ENCODE peak calls at places on chromosomes 6 and 20, in nine cellular contexts. T, G, O, C, B, Q, R, D and I are unnamed samples.

GRCh38 chr6:84882768-84883766 is 118.7 kb upstream of the TBX18 start:
- DNase-seq in C (peak; percentile 58), T (no peak), O (no peak), B (no peak), R (peak; percentile 84), Q (peak; percentile 32), D (no peak), G (no peak), I (no peak)

GRCh38 chr6:159389695-159390094 is 220.5 kb downstream of the FNDC1 start:
- DNase-seq in R (no peak), G (no peak), T (no peak), Q (no peak), O (no peak), B (no peak), C (no peak), D (no peak), I (no peak)

GRCh38 chr6:3575166-3575565 is 118.3 kb upstream of the SLC22A23 start:
- DNase-seq in O (no peak), Q (no peak), G (no peak), T (no peak), B (no peak), D (no peak), C (no peak), R (no peak), I (no peak)

GRCh38 chr6:107711412-107711811 is 112.7 kb downstream of the SCML4 start:
- DNase-seq in G (no peak), D (no peak), C (no peak), T (no peak), Q (no peak), R (no peak), O (no peak), B (no peak), I (no peak)

GRCh38 chr6:26020983-26021349 is 58.4 kb downstream of the TRIM38 start:
- DNase-seq in B (no peak), O (no peak), Q (no peak), D (peak; percentile 80), R (peak; percentile 82), T (peak; percentile 54), C (peak; percentile 68), G (peak; percentile 56), I (no peak)

GRCh38 chr6:165222315-165223025 is 86.9 kb downstream of the C6orf118 start:
- DNase-seq in D (no peak), R (peak; percentile 52), Q (no peak), G (no peak), T (no peak), B (no peak), C (no peak), O (no peak), I (no peak)

GRCh38 chr20:32235331-32236047 is 27.8 kb downstream of the POFUT1 start:
- DNase-seq in O (no peak), R (no peak), D (no peak), Q (no peak), C (no peak), G (no peak), B (no peak), T (no peak), I (no peak)

GRCh38 chr6:43119456-43119855 is 43.3 kb downstream of the PTK7 start:
- DNase-seq in Q (no peak), T (no peak), B (no peak), D (no peak), C (no peak), O (no peak), G (no peak), R (no peak), I (no peak)

GRCh38 chr6:112298021-112298745 is 43.8 kb upstream of the LAMA4 start:
- DNase-seq in B (no peak), O (no peak), G (no peak), R (peak; percentile 97), C (peak; percentile 94), T (no peak), Q (peak; percentile 87), D (no peak), I (peak; percentile 84)

GRCh38 chr6:166757226-166758135 is 130.4 kb upstream of the RPS6KA2 start:
- DNase-seq in C (peak; percentile 39), T (no peak), B (no peak), Q (peak; percentile 12), O (no peak), D (peak; percentile 24), G (no peak), R (peak; percentile 54), I (no peak)

GRCh38 chr20:51417745-51418529 is 124.6 kb downstream of the NFATC2 start:
- DNase-seq in B (no peak), Q (no peak), T (no peak), O (no peak), D (no peak), C (no peak), G (no peak), R (no peak), I (no peak)

GRCh38 chr6:5851261-5851757 is 155.4 kb downstream of the NRN1 start:
- DNase-seq in G (peak; percentile 35), C (peak; percentile 34), O (peak; percentile 50), D (no peak), B (peak; percentile 56), R (peak; percentile 54), T (peak; percentile 47), Q (no peak), I (no peak)

GRCh38 chr20:3165473-3166337 is 6.0 kb upstream of the FASTKD5 start:
- DNase-seq in G (peak; percentile 72), C (no peak), Q (no peak), O (no peak), R (peak; percentile 52), D (no peak), B (no peak), T (peak; percentile 76), I (no peak)

GRCh38 chr6:20182926-20183521 is 29.2 kb downstream of the MBOAT1 start:
- DNase-seq in C (no peak), R (no peak), O (no peak), D (no peak), T (peak; percentile 59), B (no peak), G (peak; percentile 63), Q (no peak), I (no peak)

GRCh38 chr6:134714679-134715078 is 235.2 kb downstream of the ALDH8A1 start:
- DNase-seq in T (peak; percentile 33), G (no peak), Q (peak; percentile 38), D (peak; percentile 6), C (no peak), O (no peak), B (no peak), R (peak; percentile 74), I (no peak)

GRCh38 chr6:170224694-170225660 is 65.9 kb downstream of the DLL1 start:
- DNase-seq in T (no peak), C (no peak), G (no peak), Q (no peak), R (no peak), B (no peak), O (no peak), D (no peak), I (peak; percentile 5)

GRCh38 chr6:31142356-31142755 is 3.5 kb upstream of the PSORS1C2 start:
- DNase-seq in O (no peak), T (no peak), B (no peak), R (no peak), G (no peak), C (no peak), D (no peak), Q (no peak), I (no peak)

GRCh38 chr6:113876654-113877053 is 19.5 kb downstream of the MARCKS start:
- DNase-seq in B (no peak), Q (no peak), O (no peak), R (no peak), G (no peak), D (no peak), C (no peak), T (no peak), I (no peak)

GRCh38 chr6:6584310-6585002 is 4.1 kb upstream of the LY86 start:
- DNase-seq in T (no peak), D (no peak), R (no peak), Q (no peak), O (peak; percentile 59), C (no peak), B (no peak), G (no peak), I (no peak)

GRCh38 chr20:34571753-34572152 is 13.2 kb downstream of the MAP1LC3A start:
- DNase-seq in D (no peak), O (no peak), Q (no peak), G (no peak), C (no peak), R (no peak), B (no peak), T (no peak), I (no peak)

GRCh38 chr20:1800777-1801176 is 94.4 kb upstream of the SIRPA start:
- DNase-seq in T (no peak), O (no peak), R (peak; percentile 55), C (no peak), Q (no peak), D (no peak), G (no peak), B (no peak), I (no peak)
- TF ChIP-seq CTCF in T (peak; percentile 13), O (peak; percentile 35), R (peak; percentile 57), C (peak; percentile 64), Q (peak; percentile 29), D (peak; percentile 45), G (peak; percentile 30), B (no peak), I (peak; percentile 49)

DNA sequence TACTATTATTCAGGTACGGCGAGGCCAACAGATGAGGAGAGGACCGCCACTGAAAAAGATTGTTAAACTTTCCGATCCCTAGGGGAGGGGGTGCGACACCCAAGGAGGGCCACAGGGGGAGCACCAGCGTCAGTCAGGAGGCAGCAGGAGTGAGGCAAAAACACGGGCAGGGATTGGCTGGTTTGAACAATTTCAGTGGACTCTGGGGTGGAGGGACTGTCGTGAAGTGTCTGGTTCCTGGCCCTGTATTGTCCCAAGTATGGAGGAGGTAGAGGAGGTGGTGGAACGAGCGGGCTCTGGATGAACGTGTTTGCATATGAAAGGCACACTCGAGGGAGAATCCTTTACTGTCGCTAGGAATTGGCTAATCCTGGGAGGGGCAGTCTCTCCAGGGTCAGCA is 32.5 kb upstream of the MCUR1 start:
- DNase-seq in R (no peak), B (no peak), Q (no peak), C (no peak), G (no peak), D (no peak), T (no peak), O (no peak), I (no peak)
- TF ChIP-seq CTCF in R (no peak), B (no peak), Q (peak; percentile 25), C (peak; percentile 47), G (no peak), D (peak; percentile 45), T (no peak), O (peak; percentile 23), I (no peak)

GRCh38 chr20:62401331-62401779 is 5.7 kb downstream of the CABLES2 start:
- DNase-seq in C (no peak), T (no peak), Q (no peak), R (no peak), O (no peak), D (no peak), G (no peak), B (no peak), I (no peak)
- TF ChIP-seq CTCF in C (peak; percentile 40), T (no peak), Q (no peak), R (peak; percentile 21), O (no peak), D (no peak), G (peak; percentile 17), B (no peak), I (peak; percentile 6)

GRCh38 chr20:23362392-23363256 is 642 bp downstream of the GZF1 start:
- DNase-seq in O (no peak), T (no peak), B (peak; percentile 17), G (peak; percentile 51), Q (no peak), R (no peak), D (peak; percentile 32), C (peak; percentile 24), I (no peak)
- TF ChIP-seq CTCF in O (no peak), T (no peak), B (peak; percentile 22), G (no peak), Q (no peak), R (no peak), D (peak; percentile 8), C (no peak), I (no peak)